ENCODE peak calls at places on chromosomes 16 and 17, in nine cellular contexts. Z is AG04449; D is fibroblast of pulmonary artery; T is lower lobe of right lung; S is GM04504; V is fibroblast of the aortic adventitia; K is pancreas; N is stimulated activated CD8-positive, alpha-beta memory T cell treated with anti-CD3 and anti-CD28 coated beads, Interleukin-7, amount 100 ng/mL, for 1 hour; X is nucleus accumbens. Q is an unnamed sample.

GRCh38 chr16:74760007-74760767 is 14.4 kb downstream of the FA2H start:
- DNase-seq in Z (peak; percentile 5), D (no peak), T (no peak), S (no peak), V (no peak), K (no peak), N (no peak), X (no peak), Q (no peak)

GRCh38 chr17:75307957-75308731 is 18.9 kb upstream of the SLC25A19 start:
- DNase-seq in Z (no peak), D (no peak), T (no peak), S (no peak), V (no peak), K (no peak), N (no peak), X (no peak), Q (no peak)

GRCh38 chr16:48212033-48212432 is 32.1 kb upstream of the LONP2 start:
- DNase-seq in Z (no peak), D (no peak), T (no peak), S (no peak), V (no peak), K (no peak), N (no peak), X (no peak), Q (no peak)

GRCh38 chr17:9999948-10000695 is 95.1 kb upstream of the RCVRN start:
- DNase-seq in Z (no peak), D (no peak), T (no peak), S (no peak), V (no peak), K (no peak), N (no peak), X (no peak), Q (no peak)

GRCh38 chr16:2839650-2840450 is 9.7 kb downstream of the ZG16B start:
- DNase-seq in Z (no peak), D (no peak), T (peak; percentile 27), S (no peak), V (no peak), K (no peak), N (no peak), X (no peak), Q (no peak)

GRCh38 chr16:87897563-87898505 is 28.5 kb upstream of the SLC7A5 start:
- DNase-seq in Z (no peak), D (no peak), T (no peak), S (no peak), V (no peak), K (no peak), N (peak; percentile 36), X (no peak), Q (no peak)

GRCh38 chr17:70096861-70097260 is 21.8 kb downstream of the KCNJ16 start:
- DNase-seq in Z (no peak), D (peak; percentile 6), T (no peak), S (no peak), V (no peak), K (no peak), N (no peak), X (no peak), Q (no peak)

GRCh38 chr16:86575754-86576557 is 2.4 kb upstream of the FOXL1 start:
- DNase-seq in Z (no peak), D (peak; percentile 95), T (no peak), S (peak; percentile 73), V (peak; percentile 98), K (peak; percentile 60), N (no peak), X (no peak), Q (peak; percentile 65)

GRCh38 chr16:4306439-4307214 is 9.2 kb upstream of the GLIS2 start:
- DNase-seq in Z (no peak), D (no peak), T (no peak), S (no peak), V (no peak), K (no peak), N (no peak), X (no peak), Q (no peak)

GRCh38 chr17:29883497-29883896 is 46.5 kb downstream of the SSH2 start:
- DNase-seq in Z (no peak), D (peak; percentile 16), T (no peak), S (no peak), V (peak; percentile 51), K (no peak), N (no peak), X (no peak), Q (no peak)

GRCh38 chr17:47649972-47650524 is 329 bp downstream of the KPNB1 start:
- DNase-seq in Z (no peak), D (no peak), T (no peak), S (peak; percentile 26), V (no peak), K (peak; percentile 70), N (peak; percentile 14), X (peak; percentile 68), Q (no peak)

GRCh38 chr16:30076276-30076791 is 540 bp downstream of the PPP4C start:
- DNase-seq in Z (no peak), D (no peak), T (peak; percentile 58), S (no peak), V (peak; percentile 31), K (peak; percentile 57), N (no peak), X (no peak), Q (no peak)

GRCh38 chr17:29777663-29778062 is 152.4 kb downstream of the SSH2 start:
- DNase-seq in Z (no peak), D (no peak), T (no peak), S (no peak), V (no peak), K (no peak), N (no peak), X (no peak), Q (no peak)

GRCh38 chr16:84144859-84145639 is at the start of the genes DNAAF1 and HSDL1:
- DNase-seq in Z (no peak), D (peak; percentile 85), T (peak; percentile 92), S (peak; percentile 73), V (peak; percentile 72), K (peak; percentile 94), N (peak; percentile 89), X (peak; percentile 75), Q (peak; percentile 14)

GRCh38 chr16:35391328-35391727 is 1931.9 kb downstream of the TP53TG3F start:
- DNase-seq in Z (no peak), D (peak; percentile 37), T (no peak), S (peak; percentile 3), V (peak; percentile 19), K (peak; percentile 51), N (no peak), X (peak; percentile 21), Q (no peak)

GRCh38 chr17:1590747-1591473 is 28.3 kb upstream of the PITPNA start:
- DNase-seq in Z (no peak), D (no peak), T (no peak), S (no peak), V (no peak), K (peak; percentile 26), N (no peak), X (no peak), Q (no peak)

GRCh38 chr17:16989230-16989952 is 17.5 kb upstream of the TNFRSF13B start:
- DNase-seq in Z (no peak), D (no peak), T (no peak), S (no peak), V (no peak), K (no peak), N (no peak), X (no peak), Q (no peak)

GRCh38 chr16:87644186-87644585 is 41.9 kb downstream of the JPH3 start:
- DNase-seq in Z (no peak), D (no peak), T (no peak), S (no peak), V (no peak), K (no peak), N (no peak), X (no peak), Q (no peak)

GRCh38 chr17:42276359-42276608 is at the start of gene STAT5B:
- DNase-seq in Z (no peak), D (peak; percentile 54), T (peak; percentile 84), S (no peak), V (peak; percentile 40), K (peak; percentile 79), N (peak; percentile 37), X (peak; percentile 38), Q (no peak)

GRCh38 chr17:51203838-51204237 is 37.6 kb downstream of the NME2 start:
- DNase-seq in Z (no peak), D (no peak), T (no peak), S (no peak), V (no peak), K (no peak), N (no peak), X (no peak), Q (no peak)

GRCh38 chr16:4537376-4538066 is 1.1 kb downstream of the CDIP1 start:
- DNase-seq in Z (no peak), D (no peak), T (peak; percentile 51), S (no peak), V (no peak), K (peak; percentile 64), N (no peak), X (no peak), Q (no peak)

GRCh38 chr17:14922421-14922820 is 342.7 kb downstream of the PMP22 start:
- DNase-seq in Z (no peak), D (peak; percentile 29), T (no peak), S (no peak), V (peak; percentile 35), K (peak; percentile 64), N (no peak), X (no peak), Q (no peak)

GRCh38 chr17:50834786-50835562 is 412 bp upstream of the WFIKKN2 start:
- DNase-seq in Z (no peak), D (peak; percentile 42), T (no peak), S (no peak), V (peak; percentile 48), K (no peak), N (no peak), X (no peak), Q (no peak)

GRCh38 chr16:8631818-8632217 is 10.3 kb downstream of the METTL22 start:
- DNase-seq in Z (no peak), D (no peak), T (no peak), S (no peak), V (no peak), K (no peak), N (no peak), X (no peak), Q (no peak)

GRCh38 chr16:57755726-57756423 is 20.3 kb downstream of the KATNB1 start:
- DNase-seq in Z (no peak), D (no peak), T (peak; percentile 35), S (no peak), V (no peak), K (no peak), N (no peak), X (no peak), Q (no peak)

GRCh38 chr16:56389554-56389953 is 35.8 kb downstream of the AMFR start:
- DNase-seq in Z (peak; percentile 97), D (peak; percentile 88), T (no peak), S (peak; percentile 94), V (peak; percentile 81), K (no peak), N (no peak), X (no peak), Q (peak; percentile 87)

GRCh38 chr17:8015957-8016631 is 13.7 kb downstream of the GUCY2D start:
- DNase-seq in Z (no peak), D (no peak), T (peak; percentile 76), S (no peak), V (no peak), K (peak; percentile 65), N (no peak), X (no peak), Q (no peak)

GRCh38 chr17:80259642-80260535 is 763 bp upstream of the RNF213 start:
- DNase-seq in Z (no peak), D (peak; percentile 69), T (peak; percentile 81), S (peak; percentile 29), V (peak; percentile 65), K (peak; percentile 83), N (peak; percentile 51), X (peak; percentile 37), Q (no peak)

GRCh38 chr16:381788-382717 is at the start of gene PGAP6:
- DNase-seq in Z (no peak), D (peak; percentile 42), T (peak; percentile 72), S (no peak), V (peak; percentile 28), K (peak; percentile 85), N (peak; percentile 34), X (peak; percentile 55), Q (no peak)

GRCh38 chr17:5045496-5045895 is 10.3 kb upstream of the SLC52A1 start:
- DNase-seq in Z (no peak), D (no peak), T (no peak), S (no peak), V (no peak), K (no peak), N (no peak), X (no peak), Q (no peak)

GRCh38 chr16:10093564-10093963 is 88.7 kb downstream of the GRIN2A start:
- DNase-seq in Z (no peak), D (no peak), T (no peak), S (no peak), V (no peak), K (no peak), N (no peak), X (no peak), Q (no peak)